ENCODE peak calls at places on chromosome 22, in nine cellular contexts. Z is bronchial epithelial cell, J is AG04450, Y is colonic mucosa, A is mammary epithelial cell, L is GM12864, F is tibial nerve, B is fibroblast of mammary gland, V is K562. H is an unnamed sample.

GRCh38 chr22:45891471-45891995 is 85.4 kb downstream of the WNT7B start:
- DNase-seq in A (no peak), J (no peak), Z (no peak), F (no peak), L (no peak), V (no peak), Y (no peak), B (no peak), H (no peak)

GRCh38 chr22:33781396-33781795 is 138.9 kb downstream of the LARGE1 start:
- DNase-seq in J (peak), L (no peak), B (peak), Z (no peak), Y (no peak), V (no peak), A (no peak), F (no peak), H (no peak)

GRCh38 chr22:49099496-49100124 is 728.1 kb downstream of the BRD1 start:
- DNase-seq in B (no peak), V (no peak), Y (no peak), F (no peak), A (no peak), Z (no peak), L (no peak), J (no peak), H (no peak)

GRCh38 chr22:35307892-35308291 is 8.2 kb downstream of the TOM1 start:
- DNase-seq in F (no peak), B (no peak), L (no peak), J (no peak), V (no peak), Y (no peak), Z (no peak), A (no peak), H (peak)

GRCh38 chr22:35119494-35119893 is 53.5 kb downstream of the ISX start:
- DNase-seq in F (no peak), Z (no peak), J (no peak), A (no peak), Y (peak), V (no peak), B (no peak), L (no peak), H (no peak)

GRCh38 chr22:30870451-30871345 is 97.9 kb downstream of the MORC2 start:
- DNase-seq in Y (no peak), V (no peak), F (no peak), A (no peak), L (no peak), J (no peak), Z (no peak), B (no peak), H (peak)

GRCh38 chr22:28505416-28506156 is 174.1 kb downstream of the TTC28 start:
- DNase-seq in B (no peak), Z (no peak), Y (no peak), V (no peak), J (no peak), L (no peak), F (no peak), A (no peak), H (no peak)

GRCh38 chr22:28989035-28989464 is 72.6 kb downstream of the C22orf31 start:
- DNase-seq in J (no peak), A (peak), Z (peak), V (no peak), L (no peak), Y (no peak), B (peak), F (no peak), H (no peak)

GRCh38 chr22:40583058-40583741 is 53.3 kb downstream of the MRTFA start:
- DNase-seq in J (no peak), F (no peak), B (no peak), Y (no peak), L (no peak), V (no peak), Z (no peak), A (no peak), H (no peak)

GRCh38 chr22:43474161-43475101 is 62.6 kb downstream of the MPPED1 start:
- DNase-seq in A (no peak), L (no peak), J (no peak), Y (no peak), Z (no peak), V (no peak), F (no peak), B (no peak), H (no peak)

GRCh38 chr22:17370036-17370765 is 941 bp downstream of the CECR2 start:
- DNase-seq in L (no peak), V (no peak), A (no peak), F (no peak), B (no peak), Z (no peak), J (no peak), Y (no peak), H (peak)

GRCh38 chr22:48370508-48371325 is 1457.0 kb downstream of the BRD1 start:
- DNase-seq in L (no peak), V (no peak), F (no peak), A (no peak), J (no peak), Z (no peak), B (no peak), Y (no peak), H (peak)

GRCh38 chr22:28172948-28173360 is 253.9 kb upstream of the PITPNB start:
- DNase-seq in A (peak), L (no peak), V (no peak), B (no peak), F (no peak), Y (no peak), J (no peak), Z (peak), H (no peak)

GRCh38 chr22:45977003-45977395 is at the start of gene WNT7B:
- DNase-seq in V (peak), B (no peak), Z (peak), F (no peak), J (no peak), A (peak), L (no peak), Y (no peak), H (no peak)

GRCh38 chr22:35313311-35314121 is 13.8 kb downstream of the TOM1 start:
- DNase-seq in Z (peak), A (peak), F (no peak), V (peak), Y (no peak), B (peak), L (no peak), J (peak), H (no peak)

GRCh38 chr22:48677168-48677520 is 1150.5 kb downstream of the BRD1 start:
- DNase-seq in Y (no peak), A (no peak), V (no peak), L (no peak), F (no peak), J (no peak), Z (no peak), B (no peak), H (no peak)

GRCh38 chr22:22073769-22074561 is 91.4 kb upstream of the TOP3B start:
- DNase-seq in L (no peak), V (no peak), Y (no peak), B (no peak), Z (no peak), A (no peak), J (no peak), F (no peak), H (no peak)

GRCh38 chr22:35353318-35353717 is 27.6 kb upstream of the HMOX1 start:
- DNase-seq in B (no peak), Z (no peak), L (no peak), V (no peak), F (no peak), A (no peak), Y (no peak), J (no peak), H (no peak)

GRCh38 chr22:28911777-28912669 is 28.7 kb downstream of the ZNRF3 start:
- DNase-seq in F (no peak), Y (peak), B (peak), V (no peak), L (no peak), J (peak), A (no peak), Z (no peak), H (no peak)

GRCh38 chr22:40270748-40271373 is 75.4 kb upstream of the ADSL start:
- DNase-seq in Y (no peak), V (no peak), L (no peak), B (no peak), Z (no peak), A (no peak), J (no peak), F (no peak), H (no peak)

GRCh38 chr22:28703436-28703835 is 23.8 kb upstream of the TTC28 start:
- DNase-seq in Y (no peak), L (no peak), J (no peak), F (no peak), B (peak), Z (no peak), V (no peak), A (no peak), H (no peak)

GRCh38 chr22:48778308-48779195 is 1049.1 kb downstream of the BRD1 start:
- DNase-seq in Y (no peak), J (no peak), A (no peak), L (no peak), F (no peak), B (no peak), Z (no peak), V (no peak), H (no peak)

GRCh38 chr22:40666151-40666848 is 13.0 kb upstream of the MCHR1 start:
- DNase-seq in J (no peak), V (no peak), B (no peak), F (no peak), L (no peak), Y (no peak), Z (no peak), A (no peak), H (no peak)

GRCh38 chr22:45804986-45805325 is 133.3 kb downstream of the ATXN10 start:
- DNase-seq in F (no peak), Z (peak), J (peak), V (no peak), A (peak), Y (no peak), B (peak), L (no peak), H (no peak)

DNA sequence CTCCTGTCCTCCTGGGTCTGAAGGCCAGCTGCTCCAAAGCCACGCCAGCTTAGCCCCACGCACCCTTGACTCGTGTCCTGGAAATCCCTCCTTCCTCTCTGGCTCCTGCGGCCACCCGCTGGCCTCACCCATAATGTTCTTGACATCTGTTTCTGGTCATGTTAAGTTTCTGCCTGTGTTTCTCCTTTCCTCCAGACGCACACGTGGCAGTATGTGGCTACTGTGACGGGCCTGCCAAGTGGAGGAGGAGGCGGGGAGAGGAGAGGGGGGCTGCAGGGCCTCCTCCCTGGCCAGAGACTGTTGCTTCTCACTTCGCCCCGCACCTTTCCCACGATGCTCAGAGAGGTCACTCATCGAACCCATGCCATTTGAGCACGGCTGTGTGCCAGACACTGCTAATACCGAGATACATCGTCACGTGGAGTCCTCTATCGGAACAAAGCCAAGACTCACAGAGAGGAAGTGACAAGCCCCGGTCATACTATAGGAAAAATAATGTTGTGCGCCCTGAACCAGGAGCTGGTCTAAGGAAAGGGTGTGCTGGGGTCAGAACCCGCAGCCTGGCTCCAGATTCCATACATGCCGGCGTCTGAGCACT is 11.5 kb downstream of the C1QTNF6 start:
- DNase-seq in A (no peak), F (peak), B (peak), L (no peak), V (no peak), J (no peak), Z (no peak), Y (no peak), H (no peak)
- TF ChIP-seq CTCF in A (no peak), F (no peak), B (no peak), L (no peak), V (no peak), J (no peak), Z (no peak), Y (no peak), H (no peak)

DNA sequence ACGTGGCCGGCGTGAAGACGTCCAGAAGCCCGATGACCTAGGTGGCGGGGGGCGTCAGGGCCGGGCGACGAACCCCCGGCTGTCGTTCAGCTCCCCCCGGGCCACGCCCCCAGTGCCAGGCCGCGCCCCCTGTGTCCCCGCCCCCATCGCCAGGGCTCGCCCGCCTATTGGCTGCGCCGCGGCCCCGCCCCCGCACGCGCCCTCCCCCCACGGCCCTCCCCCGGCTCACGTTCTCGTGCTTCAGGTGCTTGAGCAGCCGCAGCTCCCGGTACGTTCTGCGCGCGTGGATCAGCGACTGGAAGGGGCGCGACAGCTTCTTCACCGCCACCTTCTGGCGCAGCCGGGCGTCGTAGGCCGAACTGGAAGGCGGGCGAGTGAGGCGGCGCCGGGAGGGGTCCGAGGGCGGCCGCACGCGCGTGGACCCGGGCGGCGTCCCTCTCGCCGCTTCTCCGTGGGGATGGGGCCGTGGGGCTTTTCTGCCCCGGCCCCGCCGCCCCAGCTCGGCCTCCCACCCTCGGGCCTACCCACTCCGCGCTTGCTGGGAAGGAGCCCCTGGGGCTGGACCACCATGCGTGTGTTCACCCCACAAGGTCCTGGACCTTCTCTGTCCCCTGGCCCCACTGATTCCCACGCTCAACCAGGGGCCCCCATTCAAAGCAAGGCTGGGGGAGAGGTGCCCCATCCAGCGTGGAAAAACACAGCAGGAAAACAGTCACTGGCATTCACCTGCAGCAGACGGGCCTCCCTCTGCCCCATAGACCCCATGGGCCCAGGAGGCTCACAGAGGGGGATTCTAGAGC is 2.4 kb downstream of the MAPK11 start:
- DNase-seq in A (peak), F (peak), J (no peak), B (peak), Z (peak), Y (peak), V (peak), L (no peak), H (no peak)
- TF ChIP-seq CTCF in A (peak), F (no peak), J (peak), B (no peak), Z (peak), Y (no peak), V (no peak), L (peak), H (peak)

GRCh38 chr22:39185601-39186012 is 33.1 kb upstream of the CBX7 start:
- DNase-seq in Z (no peak), L (no peak), B (peak), A (peak), F (no peak), Y (no peak), J (no peak), V (no peak), H (no peak)
- TF ChIP-seq CTCF in Z (no peak), L (no peak), B (peak), A (peak), F (peak), Y (no peak), J (peak), V (peak), H (peak)

GRCh38 chr22:47126344-47126811 is 363.9 kb downstream of the TBC1D22A start:
- DNase-seq in L (no peak), Z (no peak), Y (no peak), B (no peak), V (no peak), F (no peak), A (no peak), J (no peak), H (no peak)

GRCh38 chr22:47124946-47125345 is 362.5 kb downstream of the TBC1D22A start:
- DNase-seq in Z (no peak), B (no peak), L (no peak), V (no peak), A (no peak), Y (no peak), J (no peak), F (no peak), H (no peak)

GRCh38 chr22:47123827-47124442 is 361.5 kb downstream of the TBC1D22A start:
- DNase-seq in B (no peak), F (no peak), J (no peak), Z (no peak), V (no peak), A (no peak), L (no peak), Y (no peak), H (no peak)

GRCh38 chr22:47124451-47124881 is 362.0 kb downstream of the TBC1D22A start:
- DNase-seq in J (no peak), Z (no peak), A (no peak), F (no peak), V (no peak), B (no peak), Y (no peak), L (no peak), H (no peak)

GRCh38 chr22:47125603-47126002 is 363.2 kb downstream of the TBC1D22A start:
- DNase-seq in F (no peak), V (peak), Z (no peak), L (no peak), J (no peak), B (peak), Y (no peak), A (no peak), H (no peak)
- TF ChIP-seq CTCF in F (no peak), V (peak), Z (no peak), L (peak), J (peak), B (peak), Y (no peak), A (no peak), H (peak)

GRCh38 chr22:20815477-20816050 is 41.7 kb downstream of the SERPIND1 start:
- DNase-seq in J (no peak), Z (no peak), Y (no peak), A (no peak), F (no peak), V (no peak), B (no peak), L (no peak), H (no peak)
- TF ChIP-seq CTCF in J (no peak), Z (no peak), Y (no peak), A (no peak), F (no peak), V (no peak), B (no peak), L (no peak), H (no peak)

GRCh38 chr22:42111798-42112197 is 18.8 kb downstream of the CYP2D6 start:
- DNase-seq in Y (no peak), J (no peak), B (no peak), V (no peak), F (no peak), Z (no peak), L (no peak), A (no peak), H (no peak)

GRCh38 chr22:42108848-42109247 is 18.3 kb upstream of the NDUFA6 start:
- DNase-seq in V (no peak), J (no peak), B (no peak), L (no peak), Y (no peak), A (no peak), F (no peak), Z (no peak), H (no peak)

GRCh38 chr22:42116848-42117424 is 13.7 kb downstream of the CYP2D6 start:
- DNase-seq in V (no peak), A (no peak), F (no peak), Y (peak), B (peak), J (no peak), L (no peak), Z (no peak), H (no peak)

GRCh38 chr22:42114721-42115120 is 15.9 kb downstream of the CYP2D6 start:
- DNase-seq in L (no peak), Z (no peak), V (peak), F (no peak), B (peak), A (no peak), J (no peak), Y (no peak), H (no peak)
- TF ChIP-seq CTCF in L (peak), Z (no peak), V (peak), F (peak), B (peak), A (no peak), J (peak), Y (no peak), H (peak)

GRCh38 chr22:31929126-31929928 is 15.0 kb upstream of the YWHAH start:
- DNase-seq in J (peak), A (no peak), L (no peak), F (no peak), V (no peak), B (no peak), Y (peak), Z (no peak), H (no peak)

GRCh38 chr22:31926086-31926485 is 18.2 kb upstream of the YWHAH start:
- DNase-seq in B (no peak), J (no peak), Y (no peak), A (no peak), F (no peak), L (no peak), V (no peak), Z (no peak), H (no peak)

GRCh38 chr22:31927562-31927961 is 16.8 kb upstream of the YWHAH start:
- DNase-seq in B (no peak), Z (no peak), Y (no peak), A (no peak), V (no peak), L (no peak), J (no peak), F (no peak), H (no peak)

GRCh38 chr22:31925056-31925455 is 19.3 kb upstream of the YWHAH start:
- DNase-seq in F (no peak), Y (no peak), B (no peak), J (no peak), L (no peak), Z (no peak), V (no peak), A (no peak), H (no peak)

GRCh38 chr22:31926969-31927368 is 17.4 kb upstream of the YWHAH start:
- DNase-seq in Y (no peak), B (no peak), Z (peak), L (no peak), F (no peak), A (peak), J (no peak), V (no peak), H (no peak)
- TF ChIP-seq CTCF in Y (no peak), B (no peak), Z (no peak), L (no peak), F (no peak), A (no peak), J (no peak), V (no peak), H (no peak)

DNA sequence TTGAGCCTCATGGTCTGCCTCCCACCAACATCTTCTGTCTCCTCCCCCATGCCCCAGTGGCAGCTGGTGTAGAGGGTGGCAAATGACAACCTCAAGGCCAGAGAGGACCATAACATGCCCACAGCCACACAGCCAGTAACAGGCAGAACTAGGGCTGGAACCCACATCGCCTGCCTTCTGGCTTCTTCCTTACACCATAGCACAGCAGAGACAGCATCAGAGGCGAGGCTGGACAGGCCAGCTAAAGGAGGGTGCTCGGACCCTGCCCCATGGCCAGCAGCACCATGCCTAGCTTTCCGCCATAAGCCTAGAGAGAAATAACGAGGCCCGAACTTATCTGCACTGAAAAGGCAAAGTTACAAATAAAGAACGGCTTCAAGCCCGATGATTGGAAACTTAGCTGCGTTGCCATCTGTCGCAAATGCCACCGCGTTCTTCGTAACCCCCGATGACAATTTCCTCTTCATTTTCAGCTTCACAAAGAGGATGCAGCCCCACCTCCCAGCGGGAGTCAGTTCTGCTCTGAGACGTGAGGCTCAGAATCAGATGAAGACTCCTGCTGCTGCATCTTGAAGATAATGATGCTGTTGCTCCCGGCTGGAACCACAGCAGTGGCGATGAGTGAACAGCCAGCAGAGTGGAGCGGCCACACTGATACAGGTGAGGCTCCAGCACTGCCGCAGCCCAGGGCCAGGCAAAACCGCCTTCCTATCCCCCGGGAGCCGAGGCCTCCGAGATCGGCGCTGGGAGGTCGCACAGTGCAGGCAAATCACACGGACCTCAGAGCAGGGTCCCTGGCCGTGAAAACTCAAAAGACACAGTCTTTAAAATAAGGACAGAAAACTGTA is 73.8 kb upstream of the RTL6 start:
- DNase-seq in V (peak), L (no peak), F (no peak), A (no peak), B (no peak), J (no peak), Y (no peak), Z (no peak), H (peak)
- TF ChIP-seq CTCF in V (no peak), L (no peak), F (no peak), A (no peak), B (no peak), J (no peak), Y (no peak), Z (no peak), H (no peak)